ENCODE peak calls at places on chromosome 9, in seven cellular contexts. One of them, this sample, is unnamed.

GRCh38 chr9:129550199-129550839 is 70.6 kb downstream of the C9orf50 start:
- DNase-seq in SIG-M5: no peak
- DNase-seq in NCI-H1092: peak
- DNase-seq in glutamatergic neuron: peak
- DNase-seq in activated T-cell treated with anti-CD3 and anti-CD28 coated beads for 1 hour: no peak
- DNase-seq in COLO829: no peak
- DNase-seq in stomach: peak
- DNase-seq in this sample: peak

GRCh38 chr9:69857131-69857530 is 36.5 kb downstream of the CFAP95 start:
- DNase-seq in activated T-cell treated with anti-CD3 and anti-CD28 coated beads for 1 hour: no peak
- DNase-seq in SIG-M5: no peak
- DNase-seq in glutamatergic neuron: no peak
- DNase-seq in stomach: no peak
- DNase-seq in NCI-H1092: no peak
- DNase-seq in COLO829: peak
- DNase-seq in this sample: no peak

GRCh38 chr9:77016111-77016525 is 3.3 kb upstream of the FOXB2 start:
- DNase-seq in COLO829: no peak
- DNase-seq in NCI-H1092: no peak
- DNase-seq in SIG-M5: no peak
- DNase-seq in activated T-cell treated with anti-CD3 and anti-CD28 coated beads for 1 hour: no peak
- DNase-seq in stomach: no peak
- DNase-seq in glutamatergic neuron: peak
- DNase-seq in this sample: no peak

GRCh38 chr9:135087489-135087791 is at the start of gene OLFM1:
- DNase-seq in NCI-H1092: peak
- DNase-seq in COLO829: peak
- DNase-seq in SIG-M5: no peak
- DNase-seq in glutamatergic neuron: peak
- DNase-seq in stomach: peak
- DNase-seq in activated T-cell treated with anti-CD3 and anti-CD28 coated beads for 1 hour: no peak
- DNase-seq in this sample: peak

GRCh38 chr9:102101723-102102122 is 363.3 kb upstream of the GRIN3A start:
- DNase-seq in glutamatergic neuron: no peak
- DNase-seq in activated T-cell treated with anti-CD3 and anti-CD28 coated beads for 1 hour: no peak
- DNase-seq in NCI-H1092: no peak
- DNase-seq in SIG-M5: no peak
- DNase-seq in COLO829: no peak
- DNase-seq in stomach: no peak
- DNase-seq in this sample: no peak

GRCh38 chr9:100170085-100170484 is 71.0 kb downstream of the INVS start:
- DNase-seq in glutamatergic neuron: no peak
- DNase-seq in stomach: no peak
- DNase-seq in NCI-H1092: no peak
- DNase-seq in COLO829: no peak
- DNase-seq in SIG-M5: no peak
- DNase-seq in activated T-cell treated with anti-CD3 and anti-CD28 coated beads for 1 hour: no peak
- DNase-seq in this sample: no peak

GRCh38 chr9:118305371-118305770 is 601.2 kb downstream of the TLR4 start:
- DNase-seq in stomach: no peak
- DNase-seq in SIG-M5: no peak
- DNase-seq in activated T-cell treated with anti-CD3 and anti-CD28 coated beads for 1 hour: no peak
- DNase-seq in NCI-H1092: no peak
- DNase-seq in COLO829: no peak
- DNase-seq in glutamatergic neuron: no peak
- DNase-seq in this sample: no peak

GRCh38 chr9:129490583-129491485 is 130.1 kb downstream of the C9orf50 start:
- DNase-seq in NCI-H1092: no peak
- DNase-seq in COLO829: no peak
- DNase-seq in activated T-cell treated with anti-CD3 and anti-CD28 coated beads for 1 hour: no peak
- DNase-seq in glutamatergic neuron: no peak
- DNase-seq in SIG-M5: no peak
- DNase-seq in stomach: no peak
- DNase-seq in this sample: no peak

GRCh38 chr9:89278997-89279739 is 31.8 kb upstream of the CKS2 start:
- DNase-seq in NCI-H1092: no peak
- DNase-seq in stomach: no peak
- DNase-seq in glutamatergic neuron: no peak
- DNase-seq in SIG-M5: no peak
- DNase-seq in COLO829: peak
- DNase-seq in activated T-cell treated with anti-CD3 and anti-CD28 coated beads for 1 hour: no peak
- DNase-seq in this sample: peak

GRCh38 chr9:133990366-133991210 is 1.5 kb downstream of the VAV2 start:
- DNase-seq in stomach: peak
- DNase-seq in NCI-H1092: no peak
- DNase-seq in glutamatergic neuron: no peak
- DNase-seq in activated T-cell treated with anti-CD3 and anti-CD28 coated beads for 1 hour: no peak
- DNase-seq in COLO829: no peak
- DNase-seq in SIG-M5: no peak
- DNase-seq in this sample: peak

GRCh38 chr9:107138261-107138992 is 144.7 kb upstream of the RAD23B start:
- DNase-seq in SIG-M5: no peak
- DNase-seq in COLO829: no peak
- DNase-seq in activated T-cell treated with anti-CD3 and anti-CD28 coated beads for 1 hour: no peak
- DNase-seq in glutamatergic neuron: no peak
- DNase-seq in NCI-H1092: no peak
- DNase-seq in stomach: no peak
- DNase-seq in this sample: no peak

GRCh38 chr9:13064676-13065075 is 214.8 kb downstream of the MPDZ start:
- DNase-seq in stomach: no peak
- DNase-seq in NCI-H1092: no peak
- DNase-seq in COLO829: no peak
- DNase-seq in SIG-M5: no peak
- DNase-seq in glutamatergic neuron: no peak
- DNase-seq in activated T-cell treated with anti-CD3 and anti-CD28 coated beads for 1 hour: no peak
- DNase-seq in this sample: no peak

GRCh38 chr9:31089822-31090221 is 1294.6 kb upstream of the ACO1 start:
- DNase-seq in stomach: no peak
- DNase-seq in SIG-M5: no peak
- DNase-seq in NCI-H1092: no peak
- DNase-seq in glutamatergic neuron: no peak
- DNase-seq in COLO829: peak
- DNase-seq in activated T-cell treated with anti-CD3 and anti-CD28 coated beads for 1 hour: no peak
- DNase-seq in this sample: peak

GRCh38 chr9:115808695-115809094 is 344.9 kb upstream of the PAPPA start:
- DNase-seq in activated T-cell treated with anti-CD3 and anti-CD28 coated beads for 1 hour: no peak
- DNase-seq in COLO829: no peak
- DNase-seq in stomach: no peak
- DNase-seq in NCI-H1092: no peak
- DNase-seq in glutamatergic neuron: no peak
- DNase-seq in SIG-M5: no peak
- DNase-seq in this sample: no peak

GRCh38 chr9:81032831-81033230 is 656.5 kb downstream of the TLE1 start:
- DNase-seq in NCI-H1092: no peak
- DNase-seq in SIG-M5: no peak
- DNase-seq in glutamatergic neuron: no peak
- DNase-seq in activated T-cell treated with anti-CD3 and anti-CD28 coated beads for 1 hour: no peak
- DNase-seq in COLO829: peak
- DNase-seq in stomach: no peak
- DNase-seq in this sample: no peak

GRCh38 chr9:134136117-134136996 is 475 bp downstream of the WDR5 start:
- DNase-seq in activated T-cell treated with anti-CD3 and anti-CD28 coated beads for 1 hour: no peak
- DNase-seq in stomach: no peak
- DNase-seq in NCI-H1092: no peak
- DNase-seq in glutamatergic neuron: peak
- DNase-seq in COLO829: peak
- DNase-seq in SIG-M5: no peak
- DNase-seq in this sample: peak

GRCh38 chr9:128702949-128703615 is 779 bp downstream of the PKN3 start:
- DNase-seq in SIG-M5: no peak
- DNase-seq in COLO829: no peak
- DNase-seq in NCI-H1092: peak
- DNase-seq in stomach: no peak
- DNase-seq in glutamatergic neuron: peak
- DNase-seq in activated T-cell treated with anti-CD3 and anti-CD28 coated beads for 1 hour: no peak
- DNase-seq in this sample: no peak

GRCh38 chr9:80994892-80995291 is 694.5 kb downstream of the TLE1 start:
- DNase-seq in glutamatergic neuron: no peak
- DNase-seq in stomach: no peak
- DNase-seq in activated T-cell treated with anti-CD3 and anti-CD28 coated beads for 1 hour: no peak
- DNase-seq in NCI-H1092: no peak
- DNase-seq in SIG-M5: no peak
- DNase-seq in COLO829: no peak
- DNase-seq in this sample: no peak

GRCh38 chr9:38622083-38622674 is 1.8 kb upstream of the ANKRD18A start:
- DNase-seq in activated T-cell treated with anti-CD3 and anti-CD28 coated beads for 1 hour: peak
- DNase-seq in SIG-M5: no peak
- DNase-seq in COLO829: no peak
- DNase-seq in glutamatergic neuron: peak
- DNase-seq in NCI-H1092: peak
- DNase-seq in stomach: no peak
- DNase-seq in this sample: peak

GRCh38 chr9:114894801-114895433 is 35.5 kb downstream of the TNFSF8 start:
- DNase-seq in activated T-cell treated with anti-CD3 and anti-CD28 coated beads for 1 hour: no peak
- DNase-seq in stomach: no peak
- DNase-seq in glutamatergic neuron: no peak
- DNase-seq in SIG-M5: no peak
- DNase-seq in NCI-H1092: peak
- DNase-seq in COLO829: peak
- DNase-seq in this sample: peak

GRCh38 chr9:133060417-133060841 is 1.4 kb upstream of the CEL start:
- DNase-seq in activated T-cell treated with anti-CD3 and anti-CD28 coated beads for 1 hour: no peak
- DNase-seq in COLO829: no peak
- DNase-seq in SIG-M5: no peak
- DNase-seq in glutamatergic neuron: no peak
- DNase-seq in NCI-H1092: no peak
- DNase-seq in stomach: no peak
- DNase-seq in this sample: no peak

GRCh38 chr9:4984171-4984570 is 901 bp upstream of the JAK2 start:
- DNase-seq in NCI-H1092: peak
- DNase-seq in SIG-M5: no peak
- DNase-seq in glutamatergic neuron: no peak
- DNase-seq in activated T-cell treated with anti-CD3 and anti-CD28 coated beads for 1 hour: no peak
- DNase-seq in stomach: no peak
- DNase-seq in COLO829: no peak
- DNase-seq in this sample: peak

This sample was measured in ACHN.